ENCODE peak calls at places on chromosome 7, in eight cellular contexts. One of them, this sample, is unnamed.
A peak's percentile ranks its signal among the peaks of the same experiment; 100 is the strongest.

GRCh38 chr7:157339777-157340677 is 3.2 kb downstream of the DNAJB6 start:
- DNase-seq in adrenal gland: peak; percentile 71
- DNase-seq in CD8-positive, alpha-beta T cell: peak; percentile 70
- DNase-seq in Peyer's patch: peak; percentile 64
- DNase-seq in left ventricle myocardium inferior: peak; percentile 60
- DNase-seq in fibroblast of lung: peak; percentile 78
- DNase-seq in heart left ventricle: no peak
- DNase-seq in prostate gland: peak; percentile 48
- DNase-seq in this sample: no peak

GRCh38 chr7:113159746-113160339 is 41.5 kb upstream of the SMIM30 start:
- DNase-seq in CD8-positive, alpha-beta T cell: no peak
- DNase-seq in fibroblast of lung: peak; percentile 50
- DNase-seq in adrenal gland: peak; percentile 35
- DNase-seq in prostate gland: no peak
- DNase-seq in Peyer's patch: no peak
- DNase-seq in heart left ventricle: no peak
- DNase-seq in left ventricle myocardium inferior: no peak
- DNase-seq in this sample: peak; percentile 52

GRCh38 chr7:30888783-30889182 is 22.9 kb upstream of the AQP1 start:
- DNase-seq in heart left ventricle: no peak
- DNase-seq in left ventricle myocardium inferior: no peak
- DNase-seq in Peyer's patch: no peak
- DNase-seq in CD8-positive, alpha-beta T cell: no peak
- DNase-seq in fibroblast of lung: peak; percentile 83
- DNase-seq in prostate gland: no peak
- DNase-seq in adrenal gland: peak; percentile 50
- DNase-seq in this sample: no peak

GRCh38 chr7:30369879-30370278 is 85.5 kb downstream of the ZNRF2 start:
- DNase-seq in left ventricle myocardium inferior: no peak
- DNase-seq in fibroblast of lung: no peak
- DNase-seq in prostate gland: no peak
- DNase-seq in CD8-positive, alpha-beta T cell: no peak
- DNase-seq in Peyer's patch: no peak
- DNase-seq in adrenal gland: no peak
- DNase-seq in heart left ventricle: no peak
- DNase-seq in this sample: no peak

GRCh38 chr7:36605261-36605660 is 119.0 kb downstream of the AOAH start:
- DNase-seq in prostate gland: no peak
- DNase-seq in Peyer's patch: no peak
- DNase-seq in CD8-positive, alpha-beta T cell: no peak
- DNase-seq in heart left ventricle: no peak
- DNase-seq in left ventricle myocardium inferior: no peak
- DNase-seq in fibroblast of lung: no peak
- DNase-seq in adrenal gland: no peak
- DNase-seq in this sample: no peak

GRCh38 chr7:8015095-8015745 is 46.6 kb downstream of the GLCCI1 start:
- DNase-seq in CD8-positive, alpha-beta T cell: no peak
- DNase-seq in left ventricle myocardium inferior: no peak
- DNase-seq in heart left ventricle: no peak
- DNase-seq in Peyer's patch: no peak
- DNase-seq in adrenal gland: no peak
- DNase-seq in prostate gland: no peak
- DNase-seq in fibroblast of lung: no peak
- DNase-seq in this sample: no peak

GRCh38 chr7:3338161-3338560 is 37.1 kb downstream of the SDK1 start:
- DNase-seq in heart left ventricle: no peak
- DNase-seq in fibroblast of lung: peak; percentile 50
- DNase-seq in prostate gland: no peak
- DNase-seq in adrenal gland: no peak
- DNase-seq in Peyer's patch: no peak
- DNase-seq in left ventricle myocardium inferior: no peak
- DNase-seq in CD8-positive, alpha-beta T cell: no peak
- DNase-seq in this sample: no peak

GRCh38 chr7:43701929-43702328 is 27.4 kb downstream of the COA1 start:
- DNase-seq in adrenal gland: no peak
- DNase-seq in fibroblast of lung: no peak
- DNase-seq in Peyer's patch: no peak
- DNase-seq in left ventricle myocardium inferior: no peak
- DNase-seq in CD8-positive, alpha-beta T cell: no peak
- DNase-seq in prostate gland: no peak
- DNase-seq in heart left ventricle: no peak
- DNase-seq in this sample: no peak

GRCh38 chr7:99624487-99624886 is 7.7 kb downstream of the ZSCAN25 start:
- DNase-seq in heart left ventricle: no peak
- DNase-seq in adrenal gland: peak; percentile 8
- DNase-seq in CD8-positive, alpha-beta T cell: peak; percentile 94
- DNase-seq in Peyer's patch: peak; percentile 71
- DNase-seq in fibroblast of lung: no peak
- DNase-seq in prostate gland: no peak
- DNase-seq in left ventricle myocardium inferior: no peak
- DNase-seq in this sample: no peak

DNA sequence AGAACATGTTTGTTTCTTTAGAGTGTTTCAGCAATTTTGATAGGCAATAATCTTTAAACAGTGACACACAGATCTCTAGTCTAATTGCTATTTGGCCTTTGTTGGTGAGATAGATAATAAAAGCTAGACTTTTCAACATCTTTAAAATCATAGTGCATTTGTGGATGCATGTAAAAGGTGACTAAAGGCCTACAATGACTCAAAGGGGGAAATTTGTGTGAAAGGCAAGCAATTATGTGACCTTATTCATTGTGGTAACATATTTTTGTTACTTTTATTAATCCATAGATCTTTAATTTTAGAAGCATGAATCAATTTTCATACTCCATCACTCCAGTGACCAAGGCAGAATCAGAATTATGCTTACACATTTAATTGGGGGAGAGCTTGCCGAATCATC is 299.7 kb downstream of the DGKB start:
- DNase-seq in prostate gland: no peak
- DNase-seq in left ventricle myocardium inferior: no peak
- DNase-seq in adrenal gland: no peak
- DNase-seq in Peyer's patch: no peak
- DNase-seq in heart left ventricle: no peak
- DNase-seq in CD8-positive, alpha-beta T cell: no peak
- DNase-seq in fibroblast of lung: no peak
- DNase-seq in this sample: no peak
- H3K4me1 ChIP-seq in prostate gland: no peaks in the 10 kb centered on the region
- H3K4me1 ChIP-seq in left ventricle myocardium inferior: peaks cover 9% of the 10 kb centered on the region
- H3K4me1 ChIP-seq in adrenal gland: no peaks in the 10 kb centered on the region
- H3K4me1 ChIP-seq in Peyer's patch: no peaks in the 10 kb centered on the region
- H3K4me1 ChIP-seq in heart left ventricle: no peaks in the 10 kb centered on the region
- H3K4me1 ChIP-seq in CD8-positive, alpha-beta T cell: no peaks in the 10 kb centered on the region
- H3K4me1 ChIP-seq in fibroblast of lung: no peaks in the 10 kb centered on the region
- H3K4me1 ChIP-seq in this sample: no peaks in the 10 kb centered on the region

GRCh38 chr7:85074992-85075391 is 111.9 kb downstream of the SEMA3D start:
- DNase-seq in fibroblast of lung: peak; percentile 63
- DNase-seq in adrenal gland: no peak
- DNase-seq in prostate gland: no peak
- DNase-seq in Peyer's patch: no peak
- DNase-seq in CD8-positive, alpha-beta T cell: no peak
- DNase-seq in left ventricle myocardium inferior: no peak
- DNase-seq in heart left ventricle: no peak
- DNase-seq in this sample: no peak
- H3K27ac ChIP-seq in fibroblast of lung: no peak overlapping the region
- H3K27ac ChIP-seq in adrenal gland: no peak overlapping the region
- H3K27ac ChIP-seq in prostate gland: no peak overlapping the region
- H3K27ac ChIP-seq in Peyer's patch: no peak overlapping the region
- H3K27ac ChIP-seq in CD8-positive, alpha-beta T cell: no peak overlapping the region
- H3K27ac ChIP-seq in left ventricle myocardium inferior: no peak overlapping the region
- H3K27ac ChIP-seq in heart left ventricle: no peak overlapping the region
- H3K27ac ChIP-seq in this sample: no peak overlapping the region

GRCh38 chr7:50411333-50412028 is 38.7 kb downstream of the FIGNL1 start:
- DNase-seq in CD8-positive, alpha-beta T cell: no peak
- DNase-seq in fibroblast of lung: no peak
- DNase-seq in prostate gland: no peak
- DNase-seq in Peyer's patch: no peak
- DNase-seq in adrenal gland: no peak
- DNase-seq in heart left ventricle: no peak
- DNase-seq in left ventricle myocardium inferior: no peak
- DNase-seq in this sample: no peak

GRCh38 chr7:50404392-50404791 is 45.8 kb downstream of the FIGNL1 start:
- DNase-seq in CD8-positive, alpha-beta T cell: no peak
- DNase-seq in left ventricle myocardium inferior: no peak
- DNase-seq in heart left ventricle: no peak
- DNase-seq in Peyer's patch: no peak
- DNase-seq in prostate gland: no peak
- DNase-seq in adrenal gland: no peak
- DNase-seq in fibroblast of lung: no peak
- DNase-seq in this sample: no peak

GRCh38 chr7:50409856-50410468 is 40.2 kb downstream of the FIGNL1 start:
- DNase-seq in CD8-positive, alpha-beta T cell: no peak
- DNase-seq in fibroblast of lung: no peak
- DNase-seq in adrenal gland: no peak
- DNase-seq in prostate gland: no peak
- DNase-seq in left ventricle myocardium inferior: no peak
- DNase-seq in Peyer's patch: peak; percentile 80
- DNase-seq in heart left ventricle: no peak
- DNase-seq in this sample: no peak

GRCh38 chr7:50405246-50405645 is 44.9 kb downstream of the FIGNL1 start:
- DNase-seq in adrenal gland: no peak
- DNase-seq in left ventricle myocardium inferior: no peak
- DNase-seq in CD8-positive, alpha-beta T cell: no peak
- DNase-seq in Peyer's patch: no peak
- DNase-seq in fibroblast of lung: no peak
- DNase-seq in heart left ventricle: no peak
- DNase-seq in prostate gland: no peak
- DNase-seq in this sample: no peak

GRCh38 chr7:50406935-50407334 is 43.2 kb downstream of the FIGNL1 start:
- DNase-seq in adrenal gland: no peak
- DNase-seq in prostate gland: no peak
- DNase-seq in fibroblast of lung: no peak
- DNase-seq in heart left ventricle: no peak
- DNase-seq in left ventricle myocardium inferior: no peak
- DNase-seq in Peyer's patch: no peak
- DNase-seq in CD8-positive, alpha-beta T cell: no peak
- DNase-seq in this sample: no peak
- H3K4me1 ChIP-seq in adrenal gland: no peaks in the 10 kb centered on the region
- H3K4me1 ChIP-seq in prostate gland: no peaks in the 10 kb centered on the region
- H3K4me1 ChIP-seq in fibroblast of lung: no peaks in the 10 kb centered on the region
- H3K4me1 ChIP-seq in heart left ventricle: no peaks in the 10 kb centered on the region
- H3K4me1 ChIP-seq in left ventricle myocardium inferior: no peaks in the 10 kb centered on the region
- H3K4me1 ChIP-seq in Peyer's patch: no peaks in the 10 kb centered on the region
- H3K4me1 ChIP-seq in CD8-positive, alpha-beta T cell: peaks cover 32% of the 10 kb centered on the region
- H3K4me1 ChIP-seq in this sample: no peaks in the 10 kb centered on the region

GRCh38 chr7:66140924-66141323 is 26.3 kb downstream of the CRCP start:
- DNase-seq in CD8-positive, alpha-beta T cell: no peak
- DNase-seq in left ventricle myocardium inferior: peak; percentile 52
- DNase-seq in Peyer's patch: no peak
- DNase-seq in prostate gland: peak; percentile 66
- DNase-seq in heart left ventricle: peak; percentile 77
- DNase-seq in fibroblast of lung: peak; percentile 92
- DNase-seq in adrenal gland: peak; percentile 93
- DNase-seq in this sample: no peak
- H3K27ac ChIP-seq in CD8-positive, alpha-beta T cell: no peak overlapping the region
- H3K27ac ChIP-seq in left ventricle myocardium inferior: peak overlapping the region; percentile 48
- H3K27ac ChIP-seq in Peyer's patch: no peak overlapping the region
- H3K27ac ChIP-seq in prostate gland: no peak overlapping the region
- H3K27ac ChIP-seq in heart left ventricle: no peak overlapping the region
- H3K27ac ChIP-seq in fibroblast of lung: no peak overlapping the region
- H3K27ac ChIP-seq in adrenal gland: peak overlapping the region; percentile 55
- H3K27ac ChIP-seq in this sample: no peak overlapping the region

DNA sequence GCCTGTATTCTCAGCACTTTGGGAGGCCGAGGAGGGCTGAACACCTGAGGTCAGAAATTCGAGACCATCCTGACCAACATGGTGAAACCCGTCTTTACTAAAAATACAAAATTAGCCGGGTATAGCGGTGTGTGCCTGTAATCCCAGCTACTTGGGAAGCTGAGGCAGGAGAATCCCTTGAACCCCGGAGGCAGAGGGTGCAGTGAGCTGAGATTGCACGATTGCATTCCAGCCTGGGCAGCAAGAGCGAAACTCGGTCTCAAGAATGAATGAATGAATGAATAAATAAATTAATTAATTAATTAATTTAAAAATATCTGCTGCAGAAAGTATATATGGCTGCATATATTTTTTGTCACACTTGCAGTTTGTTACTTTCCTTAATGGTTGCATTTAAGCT is 781.8 kb downstream of the DNAJB9 start:
- DNase-seq in left ventricle myocardium inferior: no peak
- DNase-seq in fibroblast of lung: no peak
- DNase-seq in adrenal gland: no peak
- DNase-seq in heart left ventricle: no peak
- DNase-seq in prostate gland: no peak
- DNase-seq in Peyer's patch: no peak
- DNase-seq in CD8-positive, alpha-beta T cell: no peak
- DNase-seq in this sample: no peak
- H3K4me1 ChIP-seq in left ventricle myocardium inferior: no peaks in the 10 kb centered on the region
- H3K4me1 ChIP-seq in fibroblast of lung: no peaks in the 10 kb centered on the region
- H3K4me1 ChIP-seq in adrenal gland: no peaks in the 10 kb centered on the region
- H3K4me1 ChIP-seq in heart left ventricle: no peaks in the 10 kb centered on the region
- H3K4me1 ChIP-seq in prostate gland: no peaks in the 10 kb centered on the region
- H3K4me1 ChIP-seq in Peyer's patch: no peaks in the 10 kb centered on the region
- H3K4me1 ChIP-seq in CD8-positive, alpha-beta T cell: no peaks in the 10 kb centered on the region
- H3K4me1 ChIP-seq in this sample: no peaks in the 10 kb centered on the region

DNA sequence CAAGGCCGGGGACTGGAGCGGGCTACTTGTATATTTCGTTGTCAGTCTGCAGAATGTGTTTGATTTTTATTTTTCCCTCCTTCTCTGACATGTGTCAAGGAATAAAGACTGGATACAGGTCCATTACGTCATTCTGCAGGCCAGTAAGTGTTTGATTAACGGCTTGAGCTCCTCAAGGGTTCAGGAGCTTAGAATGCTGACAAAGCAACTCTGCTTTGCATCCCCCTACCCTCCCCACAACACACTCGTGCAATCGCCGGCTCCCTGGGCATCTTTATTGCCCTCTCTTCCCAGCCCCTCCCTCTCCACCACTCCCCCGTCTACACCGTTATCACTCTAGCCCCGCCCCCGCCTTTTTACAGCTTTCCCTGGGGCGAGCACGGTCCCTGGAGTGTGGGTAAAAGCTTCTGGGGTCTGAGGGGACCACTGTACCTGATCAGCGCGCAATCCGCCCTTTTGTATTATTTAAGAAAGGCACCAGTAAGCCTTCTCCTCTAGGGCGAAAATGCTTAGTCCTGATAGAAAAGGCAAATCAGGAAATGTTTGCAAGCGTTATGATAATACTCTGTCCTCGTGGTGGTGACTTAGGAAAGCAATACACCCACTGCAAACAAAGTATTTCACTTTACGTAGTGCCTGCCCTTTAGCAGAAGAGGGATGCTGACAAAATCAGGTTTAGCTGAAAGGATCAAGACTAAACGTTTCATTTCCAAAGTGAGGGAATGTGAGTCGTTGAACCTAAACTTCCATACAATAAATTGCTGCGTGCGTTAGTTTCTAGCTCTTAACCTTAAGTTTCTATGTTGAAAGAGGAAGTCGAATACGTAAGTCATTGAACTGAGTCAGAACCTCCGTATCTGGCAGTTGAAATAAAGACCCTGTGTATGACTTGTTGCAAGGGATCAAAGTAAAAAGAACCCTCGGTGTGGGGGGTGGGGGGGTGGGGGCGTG is 1.4 kb upstream of the CREB5 start:
- DNase-seq in fibroblast of lung: peak; percentile 87
- DNase-seq in CD8-positive, alpha-beta T cell: no peak
- DNase-seq in adrenal gland: peak; percentile 19
- DNase-seq in prostate gland: no peak
- DNase-seq in left ventricle myocardium inferior: peak; percentile 49
- DNase-seq in heart left ventricle: peak; percentile 61
- DNase-seq in Peyer's patch: peak; percentile 30
- DNase-seq in this sample: no peak
- H3K27ac ChIP-seq in fibroblast of lung: peak overlapping the region; percentile 89
- H3K27ac ChIP-seq in CD8-positive, alpha-beta T cell: no peak overlapping the region
- H3K27ac ChIP-seq in adrenal gland: no peak overlapping the region
- H3K27ac ChIP-seq in prostate gland: no peak overlapping the region
- H3K27ac ChIP-seq in left ventricle myocardium inferior: peak overlapping the region; percentile 92
- H3K27ac ChIP-seq in heart left ventricle: peak overlapping the region; percentile 93
- H3K27ac ChIP-seq in Peyer's patch: peak overlapping the region; percentile 78
- H3K27ac ChIP-seq in this sample: no peak overlapping the region

GRCh38 chr7:136894789-136895188 is 26.3 kb downstream of the CHRM2 start:
- DNase-seq in Peyer's patch: no peak
- DNase-seq in adrenal gland: no peak
- DNase-seq in CD8-positive, alpha-beta T cell: no peak
- DNase-seq in left ventricle myocardium inferior: no peak
- DNase-seq in heart left ventricle: no peak
- DNase-seq in fibroblast of lung: no peak
- DNase-seq in prostate gland: no peak
- DNase-seq in this sample: no peak
- H3K4me1 ChIP-seq in Peyer's patch: no peaks in the 10 kb centered on the region
- H3K4me1 ChIP-seq in adrenal gland: no peaks in the 10 kb centered on the region
- H3K4me1 ChIP-seq in CD8-positive, alpha-beta T cell: no peaks in the 10 kb centered on the region
- H3K4me1 ChIP-seq in left ventricle myocardium inferior: peaks cover 28% of the 10 kb centered on the region
- H3K4me1 ChIP-seq in heart left ventricle: no peaks in the 10 kb centered on the region
- H3K4me1 ChIP-seq in fibroblast of lung: no peaks in the 10 kb centered on the region
- H3K4me1 ChIP-seq in prostate gland: no peaks in the 10 kb centered on the region
- H3K4me1 ChIP-seq in this sample: peaks cover 1% of the 10 kb centered on the region